ENCODE peak calls at places on chromosome 16, in four cellular contexts. L is spleen, V is uterus, A is body of pancreas. E is an unnamed sample.

GRCh38 chr16:50628156-50628802 is 52.8 kb downstream of the SNX20 start:
- DNase-seq in L (no peak), V (no peak), A (no peak), E (no peak)

GRCh38 chr16:58020628-58021521 is 4.7 kb upstream of the MMP15 start:
- DNase-seq in L (peak), V (peak), A (peak), E (no peak)

GRCh38 chr16:52912565-52913173 is 140.0 kb downstream of the CHD9NB start:
- DNase-seq in V (peak), A (peak), L (no peak), E (peak)

GRCh38 chr16:86018487-86018886 is 119.5 kb downstream of the IRF8 start:
- DNase-seq in A (peak), L (no peak), V (no peak), E (no peak)

GRCh38 chr16:1108299-1109252 is 12.5 kb upstream of the C1QTNF8 start:
- DNase-seq in V (peak), A (peak), L (no peak), E (no peak)

GRCh38 chr16:11333696-11334095 is 11.6 kb upstream of the RMI2 start:
- DNase-seq in V (no peak), L (no peak), A (no peak), E (no peak)

GRCh38 chr16:53055603-53056527 is 1.1 kb downstream of the CHD9 start:
- DNase-seq in A (peak), L (no peak), V (peak), E (no peak)

GRCh38 chr16:85980686-85981085 is 81.7 kb downstream of the IRF8 start:
- DNase-seq in A (no peak), L (no peak), V (no peak), E (no peak)

GRCh38 chr16:54933281-54934150 is 2.9 kb downstream of the IRX5 start:
- DNase-seq in V (no peak), L (no peak), A (no peak), E (no peak)

GRCh38 chr16:11101695-11102522 is 154.1 kb downstream of the SOCS1 start:
- DNase-seq in V (no peak), A (peak), L (no peak), E (no peak)

GRCh38 chr16:268141-269053 is 7.3 kb downstream of the RGS11 start:
- DNase-seq in V (no peak), A (peak), L (no peak), E (no peak)

GRCh38 chr16:75086281-75086680 is 30.3 kb downstream of the LDHD start:
- DNase-seq in V (no peak), L (no peak), A (no peak), E (no peak)

GRCh38 chr16:81621496-81621895 is 157.6 kb upstream of the PLCG2 start:
- DNase-seq in L (no peak), V (no peak), A (no peak), E (no peak)

GRCh38 chr16:23729503-23730424 is 16.7 kb upstream of the ERN2 start:
- DNase-seq in A (peak), L (no peak), V (no peak), E (no peak)

GRCh38 chr16:78513838-78514237 is 414.4 kb downstream of the WWOX start:
- DNase-seq in L (no peak), V (no peak), A (no peak), E (no peak)

GRCh38 chr16:84518804-84519341 is 14.4 kb upstream of the MEAK7 start:
- DNase-seq in L (peak), A (no peak), V (no peak), E (no peak)

GRCh38 chr16:23863511-23864422 is 28.0 kb downstream of the PRKCB start:
- DNase-seq in A (no peak), L (no peak), V (no peak), E (no peak)

GRCh38 chr16:986411-986810 is 4.8 kb downstream of the SOX8 start:
- DNase-seq in L (no peak), V (no peak), A (no peak), E (no peak)

GRCh38 chr16:10921536-10922327 is 20.5 kb downstream of the DEXI start:
- DNase-seq in V (no peak), L (peak), A (no peak), E (no peak)

GRCh38 chr16:51971184-51971583 is 575.8 kb downstream of the TOX3 start:
- DNase-seq in V (no peak), L (no peak), A (peak), E (no peak)

GRCh38 chr16:56451753-56452689 is 667 bp downstream of the OGFOD1 start:
- DNase-seq in A (peak), V (no peak), L (no peak), E (peak)

GRCh38 chr16:35148748-35149147 is 1689.3 kb downstream of the TP53TG3F start:
- DNase-seq in V (no peak), A (no peak), L (peak), E (no peak)
- TF ChIP-seq POLR2A in V (no peak), A (no peak), L (no peak), E (no peak)

GRCh38 chr16:70800798-70801480 is at the start of gene VAC14:
- DNase-seq in L (peak), A (peak), V (peak), E (peak)
- TF ChIP-seq POLR2A in L (no peak), A (peak), V (peak), E (peak)

GRCh38 chr16:35150805-35151312 is 1691.4 kb downstream of the TP53TG3F start:
- DNase-seq in A (no peak), L (peak), V (no peak), E (no peak)
- TF ChIP-seq POLR2A in A (no peak), L (no peak), V (no peak), E (no peak)

GRCh38 chr16:68383858-68384257 is 64.5 kb downstream of the SMPD3 start:
- DNase-seq in V (no peak), A (no peak), L (peak), E (no peak)

GRCh38 chr16:68381363-68381724 is 67.0 kb downstream of the SMPD3 start:
- DNase-seq in V (no peak), L (no peak), A (no peak), E (no peak)

GRCh38 chr16:68380676-68381362 is 67.5 kb downstream of the SMPD3 start:
- DNase-seq in A (no peak), V (no peak), L (no peak), E (no peak)

GRCh38 chr16:68380348-68380670 is 68.0 kb downstream of the SMPD3 start:
- DNase-seq in V (no peak), L (no peak), A (no peak), E (no peak)

DNA sequence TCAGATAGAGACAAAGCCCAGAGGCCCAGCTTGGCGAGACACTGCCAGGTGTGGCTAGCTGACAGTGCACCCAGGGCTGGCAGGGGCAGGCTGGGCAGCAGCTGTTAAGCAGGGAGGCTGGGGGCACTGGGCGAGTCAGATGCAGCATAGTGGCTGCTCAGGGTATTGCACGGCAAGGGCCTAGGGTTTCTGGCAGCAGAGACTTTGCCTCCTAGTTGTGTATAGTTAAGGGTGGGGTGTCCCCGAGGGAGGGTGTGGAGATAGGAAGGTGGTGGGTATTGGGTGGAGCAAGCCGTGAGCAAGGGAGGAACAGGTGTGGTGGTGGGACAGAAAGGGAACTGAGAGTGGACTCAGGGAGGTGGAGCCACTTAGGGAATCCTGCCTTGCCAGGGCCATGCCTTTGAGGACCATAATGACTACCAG is 66.0 kb downstream of the SMPD3 start:
- DNase-seq in A (no peak), V (no peak), L (no peak), E (peak)
- TF ChIP-seq POLR2A in A (no peak), V (no peak), L (no peak), E (no peak)

DNA sequence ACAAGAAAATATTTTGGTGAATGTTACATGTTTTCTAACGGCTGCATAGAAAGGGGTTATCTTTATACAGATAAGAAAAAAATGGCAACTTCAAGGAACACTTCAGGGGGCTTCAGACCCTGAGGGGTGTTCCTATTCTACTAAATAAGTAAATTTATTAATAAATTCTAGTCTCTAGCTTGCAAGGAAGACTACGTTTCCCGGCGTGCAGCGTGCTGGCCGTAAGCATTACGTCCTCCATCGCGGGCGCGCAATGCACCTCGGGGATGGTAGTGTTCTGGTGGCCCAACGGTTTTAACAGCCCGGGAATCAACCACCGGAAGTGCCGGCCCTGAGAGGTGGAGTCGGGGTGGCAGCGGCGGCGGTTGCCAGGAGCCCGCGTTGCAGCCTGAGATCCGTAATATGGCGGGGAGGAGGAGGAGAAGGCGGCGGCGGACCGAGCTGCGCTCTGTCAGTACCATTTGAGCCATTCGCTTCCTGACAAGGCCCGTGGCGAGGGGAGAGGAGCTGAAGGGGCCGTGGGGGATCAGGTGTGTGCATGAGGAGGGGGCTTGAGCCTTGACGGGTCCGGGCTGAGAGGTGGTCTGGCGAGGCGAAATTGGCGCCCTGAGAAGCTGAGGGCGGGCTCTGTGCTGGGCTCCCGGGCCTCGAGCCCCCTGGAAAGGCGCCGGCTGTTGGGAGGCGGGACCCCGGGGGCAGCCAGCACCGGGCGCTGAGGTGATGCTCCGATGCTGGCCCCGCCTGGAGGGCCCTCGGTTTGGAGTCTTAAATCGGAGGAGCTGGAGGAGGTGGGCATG is at the start of gene CCP110:
- DNase-seq in V (peak), L (peak), A (peak), E (peak)
- TF ChIP-seq POLR2A in V (peak), L (peak), A (peak), E (peak)

DNA sequence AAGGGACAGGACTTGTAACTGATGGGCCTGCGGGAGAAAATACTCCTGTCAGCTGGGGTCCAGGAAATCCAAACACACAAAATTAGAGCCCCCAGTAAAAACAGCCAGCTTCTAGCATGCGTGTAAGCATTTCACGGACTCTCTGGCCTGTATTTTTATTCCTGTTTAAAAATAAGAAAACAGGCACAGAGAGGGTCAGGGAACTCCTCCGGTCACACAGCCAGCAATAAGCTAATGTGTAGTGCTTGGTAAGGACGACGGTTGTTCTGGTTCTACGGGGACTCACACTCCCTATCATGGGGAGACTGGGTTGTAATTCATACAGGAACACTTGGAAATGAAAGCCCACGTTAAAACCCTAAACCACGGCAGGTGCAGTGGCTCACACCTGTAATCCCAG is 1.5 kb upstream of the TCF25 start:
- DNase-seq in L (no peak), V (no peak), A (no peak), E (no peak)
- TF ChIP-seq POLR2A in L (no peak), V (no peak), A (no peak), E (no peak)

GRCh38 chr16:3101841-3102470 is 2.9 kb upstream of the ZSCAN10 start:
- DNase-seq in A (no peak), V (no peak), L (peak), E (no peak)

GRCh38 chr16:3112058-3112880 is at the start of gene ZNF205:
- DNase-seq in L (peak), A (peak), V (peak), E (peak)

GRCh38 chr16:3101018-3101840 is 2.1 kb upstream of the ZSCAN10 start:
- DNase-seq in L (peak), A (peak), V (no peak), E (no peak)

GRCh38 chr16:3106205-3106928 is 6.0 kb upstream of the ZNF205 start:
- DNase-seq in V (peak), L (peak), A (peak), E (peak)
- TF ChIP-seq POLR2A in V (peak), L (peak), A (peak), E (peak)